ENCODE peak calls at places on chromosomes 11 and 22, in ten cellular contexts. U is endothelial cell; C is CD4-positive, alpha-beta T cell; R is cardiac fibroblast; S is AG10803; G is uterus; T is cardiac muscle cell; A is D721Med; M is fibroblast of the aortic adventitia; J is chondrocyte. X is an unnamed sample.

GRCh38 chr11:1812801-1813200 is 22.0 kb upstream of the SYT8 start:
- DNase-seq in U (no peak), C (no peak), R (no peak), S (no peak), G (no peak), T (no peak), A (no peak), M (no peak), J (no peak), X (no peak)

GRCh38 chr22:30969532-30970355 is 679 bp downstream of the TUG1 start:
- DNase-seq in U (peak), C (peak), R (peak), S (peak), G (peak), T (peak), A (no peak), M (peak), J (no peak), X (peak)

GRCh38 chr11:92886243-92886905 is 83.1 kb upstream of the MTNR1B start:
- DNase-seq in U (peak), C (no peak), R (peak), S (peak), G (peak), T (peak), A (peak), M (peak), J (no peak), X (peak)

GRCh38 chr22:24413271-24413670 is 14.1 kb upstream of the ADORA2A start:
- DNase-seq in U (no peak), C (no peak), R (no peak), S (no peak), G (no peak), T (no peak), A (no peak), M (no peak), J (no peak), X (no peak)

GRCh38 chr11:83793332-83793731 is 507.2 kb upstream of the CCDC90B start:
- DNase-seq in U (no peak), C (no peak), R (no peak), S (peak), G (no peak), T (no peak), A (no peak), M (peak), J (no peak), X (no peak)

GRCh38 chr22:49717322-49717919 is 110.3 kb downstream of the BRD1 start:
- DNase-seq in U (no peak), C (no peak), R (no peak), S (no peak), G (no peak), T (no peak), A (no peak), M (no peak), J (no peak), X (no peak)

GRCh38 chr22:32106930-32107329 is 52.2 kb downstream of the C22orf42 start:
- DNase-seq in U (peak), C (no peak), R (peak), S (no peak), G (no peak), T (peak), A (no peak), M (peak), J (no peak), X (no peak)

GRCh38 chr22:33710326-33710725 is 209.9 kb downstream of the LARGE1 start:
- DNase-seq in U (no peak), C (no peak), R (no peak), S (peak), G (no peak), T (no peak), A (no peak), M (no peak), J (no peak), X (no peak)

GRCh38 chr22:43118953-43119458 is 8.5 kb downstream of the BIK start:
- DNase-seq in U (no peak), C (no peak), R (peak), S (no peak), G (no peak), T (peak), A (no peak), M (peak), J (no peak), X (no peak)

GRCh38 chr11:30392221-30392784 is 69.4 kb downstream of the ARL14EP start:
- DNase-seq in U (no peak), C (no peak), R (no peak), S (no peak), G (no peak), T (peak), A (no peak), M (no peak), J (no peak), X (peak)

GRCh38 chr11:4184163-4184916 is 89.7 kb downstream of the RRM1 start:
- DNase-seq in U (no peak), C (no peak), R (no peak), S (no peak), G (no peak), T (peak), A (no peak), M (no peak), J (no peak), X (no peak)

GRCh38 chr11:4183410-4184057 is 88.9 kb downstream of the RRM1 start:
- DNase-seq in U (no peak), C (no peak), R (no peak), S (no peak), G (no peak), T (no peak), A (no peak), M (no peak), J (peak), X (no peak)

GRCh38 chr11:4178813-4179662 is 84.4 kb downstream of the RRM1 start:
- DNase-seq in U (no peak), C (no peak), R (no peak), S (no peak), G (no peak), T (no peak), A (no peak), M (no peak), J (peak), X (no peak)

GRCh38 chr11:4180441-4181183 is 86.0 kb downstream of the RRM1 start:
- DNase-seq in U (no peak), C (no peak), R (no peak), S (peak), G (no peak), T (no peak), A (no peak), M (no peak), J (no peak), X (no peak)

GRCh38 chr11:4181780-4182721 is 87.5 kb downstream of the RRM1 start:
- DNase-seq in U (peak), C (no peak), R (peak), S (peak), G (no peak), T (peak), A (no peak), M (peak), J (peak), X (peak)
- TF ChIP-seq CTCF in U (peak), C (no peak), R (peak), S (peak), G (peak), T (peak), A (peak), M (peak), J (peak), X (peak)

GRCh38 chr11:67071420-67072284 is 15.0 kb downstream of the RHOD start:
- DNase-seq in U (peak), C (peak), R (peak), S (peak), G (peak), T (peak), A (peak), M (peak), J (no peak), X (no peak)
- TF ChIP-seq CTCF in U (peak), C (peak), R (peak), S (peak), G (peak), T (peak), A (peak), M (peak), J (peak), X (peak)

GRCh38 chr11:61776561-61777075 is 15.8 kb downstream of the TMEM258 start:
- DNase-seq in U (peak), C (peak), R (peak), S (peak), G (no peak), T (peak), A (peak), M (peak), J (peak), X (peak)
- TF ChIP-seq CTCF in U (peak), C (no peak), R (peak), S (peak), G (peak), T (peak), A (peak), M (peak), J (peak), X (peak)

GRCh38 chr11:134393638-134394037 is 18.4 kb downstream of the B3GAT1 start:
- DNase-seq in U (peak), C (no peak), R (no peak), S (no peak), G (no peak), T (no peak), A (peak), M (no peak), J (no peak), X (no peak)
- TF ChIP-seq CTCF in U (no peak), C (no peak), R (no peak), S (no peak), G (no peak), T (peak), A (peak), M (no peak), J (peak), X (no peak)

GRCh38 chr22:29524440-29525191 is 28.9 kb downstream of the THOC5 start:
- DNase-seq in U (peak), C (no peak), R (peak), S (peak), G (no peak), T (peak), A (no peak), M (peak), J (peak), X (peak)
- TF ChIP-seq CTCF in U (peak), C (no peak), R (peak), S (peak), G (no peak), T (peak), A (peak), M (peak), J (peak), X (peak)

GRCh38 chr11:132099692-132100091 is 729.3 kb downstream of the NTM start:
- DNase-seq in U (peak), C (no peak), R (no peak), S (no peak), G (no peak), T (peak), A (no peak), M (no peak), J (no peak), X (no peak)
- TF ChIP-seq CTCF in U (peak), C (no peak), R (peak), S (no peak), G (no peak), T (peak), A (peak), M (peak), J (peak), X (peak)

GRCh38 chr22:46038516-46039430 is 61.8 kb upstream of the WNT7B start:
- DNase-seq in U (no peak), C (no peak), R (no peak), S (no peak), G (peak), T (no peak), A (no peak), M (no peak), J (peak), X (no peak)

GRCh38 chr22:46035742-46036557 is 59.0 kb upstream of the WNT7B start:
- DNase-seq in U (peak), C (peak), R (peak), S (peak), G (peak), T (peak), A (peak), M (peak), J (peak), X (peak)

GRCh38 chr22:46035380-46035741 is 58.4 kb upstream of the WNT7B start:
- DNase-seq in U (no peak), C (no peak), R (no peak), S (no peak), G (no peak), T (no peak), A (no peak), M (no peak), J (no peak), X (no peak)

GRCh38 chr22:46038174-46038487 is 61.2 kb upstream of the WNT7B start:
- DNase-seq in U (no peak), C (no peak), R (no peak), S (no peak), G (no peak), T (no peak), A (no peak), M (no peak), J (no peak), X (no peak)

DNA sequence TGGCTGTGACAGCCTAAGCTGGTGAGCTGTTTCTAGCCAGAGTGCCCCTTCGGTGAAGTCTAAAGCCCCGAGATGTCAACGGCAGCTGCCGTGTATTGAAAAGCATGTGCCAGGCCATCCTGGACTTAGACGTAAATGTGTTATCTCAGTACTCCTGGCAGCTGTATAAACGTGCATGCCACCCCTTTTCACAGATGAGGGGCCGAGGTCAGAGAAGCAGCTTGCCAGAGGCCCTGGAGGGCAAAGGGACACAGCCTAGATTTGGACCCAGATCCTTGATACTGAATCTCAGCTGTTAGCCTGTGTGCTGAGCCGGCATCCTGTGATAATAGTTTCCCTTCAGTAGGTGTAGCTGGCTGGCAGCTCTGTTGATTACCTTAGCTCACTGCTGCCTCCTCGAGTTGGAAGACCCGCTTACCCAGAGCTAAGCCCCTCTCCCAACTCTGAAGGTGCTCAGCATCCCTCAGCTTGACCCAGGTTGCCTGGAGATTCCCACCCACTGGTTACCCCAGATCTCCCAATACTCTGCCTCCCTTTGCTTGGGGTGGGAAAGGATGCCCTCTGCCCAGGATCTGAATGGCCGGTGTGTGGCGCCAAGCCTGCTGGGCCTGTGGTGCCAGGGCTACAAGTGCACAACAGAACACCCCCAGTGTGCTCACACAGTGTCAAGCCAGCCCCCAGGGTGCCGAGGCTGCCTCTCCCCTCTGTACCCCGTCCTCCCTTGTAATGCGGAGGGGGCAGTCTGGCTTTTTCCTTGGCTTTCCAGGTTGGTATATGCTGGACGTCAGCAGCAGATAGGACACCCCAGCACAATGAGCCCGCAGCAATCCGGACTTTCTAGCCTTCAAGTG is 59.8 kb upstream of the WNT7B start:
- DNase-seq in U (no peak), C (peak), R (peak), S (no peak), G (peak), T (peak), A (no peak), M (no peak), J (peak), X (no peak)
- TF ChIP-seq CTCF in U (no peak), C (peak), R (peak), S (peak), G (no peak), T (no peak), A (peak), M (no peak), J (peak), X (peak)

DNA sequence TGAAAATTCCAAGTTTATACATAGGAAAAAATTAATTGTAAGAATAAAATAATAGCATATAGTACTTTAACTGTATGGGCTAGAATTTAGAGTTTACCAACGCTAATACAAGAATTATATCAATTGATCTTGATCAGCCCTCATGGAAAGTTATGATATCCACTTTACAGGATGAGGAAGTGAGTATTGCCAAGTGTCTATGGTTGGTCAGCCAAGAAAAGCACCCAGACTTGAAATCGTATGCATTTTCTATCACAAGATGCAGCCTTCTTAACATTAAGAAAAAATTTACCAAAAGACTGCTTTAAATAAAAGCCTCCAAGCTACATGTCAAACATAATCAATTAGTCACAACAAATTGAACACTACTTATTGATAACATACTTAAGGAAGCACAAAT is 53.0 kb downstream of the DDI1 start:
- DNase-seq in U (no peak), C (no peak), R (no peak), S (no peak), G (no peak), T (no peak), A (no peak), M (no peak), J (no peak), X (no peak)
- TF ChIP-seq CTCF in U (no peak), C (no peak), R (no peak), S (no peak), G (no peak), T (no peak), A (no peak), M (no peak), J (no peak), X (no peak)

X was measured in HFFc6.